ENCODE peak calls at places on chromosomes 16 and 17, in ten cellular contexts. B is esophagus muscularis mucosa, C is fibroblast of the aortic adventitia, L is sigmoid colon, Z is AG09309, K is Caco-2, O is brain microvascular endothelial cell, V is A549, J is fibroblast of mammary gland, G is kidney epithelial cell. Q is an unnamed sample.

GRCh38 chr16:4016648-4017047 is 99.6 kb downstream of the ADCY9 start:
- DNase-seq in V (no peak), L (no peak), B (no peak), K (no peak), O (no peak), G (no peak), Z (peak), C (peak), J (peak), Q (no peak)

GRCh38 chr16:58021661-58022551 is 3.6 kb upstream of the MMP15 start:
- DNase-seq in C (peak), O (peak), B (no peak), J (peak), K (no peak), G (peak), Z (no peak), V (no peak), L (no peak), Q (peak)

GRCh38 chr16:8108991-8109509 is 481.3 kb downstream of the TMEM114 start:
- DNase-seq in K (no peak), L (no peak), J (no peak), Z (no peak), V (no peak), B (no peak), O (no peak), C (no peak), G (no peak), Q (no peak)

GRCh38 chr17:78506454-78507309 is 70.5 kb downstream of the DNAH17 start:
- DNase-seq in J (no peak), C (no peak), V (no peak), O (no peak), L (no peak), Z (no peak), G (no peak), K (no peak), B (no peak), Q (no peak)

GRCh38 chr16:89615176-89615575 is 1.7 kb downstream of the DPEP1 start:
- DNase-seq in O (no peak), V (no peak), L (no peak), C (no peak), K (no peak), B (no peak), Z (no peak), J (no peak), G (no peak), Q (no peak)

GRCh38 chr16:85965125-85965524 is 66.2 kb downstream of the IRF8 start:
- DNase-seq in K (no peak), B (no peak), G (no peak), Z (no peak), O (no peak), C (no peak), J (no peak), L (no peak), V (no peak), Q (no peak)

GRCh38 chr17:76940293-76940692 is 72.1 kb downstream of the MGAT5B start:
- DNase-seq in Z (no peak), G (no peak), C (no peak), L (no peak), O (no peak), J (no peak), V (no peak), B (no peak), K (no peak), Q (no peak)

GRCh38 chr17:8693328-8693727 is 51.3 kb downstream of the CCDC42 start:
- DNase-seq in J (no peak), K (peak), G (no peak), Z (no peak), O (no peak), C (no peak), B (no peak), V (no peak), L (no peak), Q (no peak)

GRCh38 chr17:55023626-55024025 is 55.1 kb downstream of the STXBP4 start:
- DNase-seq in Z (no peak), O (no peak), V (no peak), J (no peak), K (no peak), C (peak), G (no peak), L (no peak), B (no peak), Q (peak)

GRCh38 chr17:40564195-40564882 is 933 bp downstream of the CCR7 start:
- DNase-seq in V (no peak), Z (no peak), C (no peak), G (no peak), L (no peak), B (peak), J (no peak), K (no peak), O (no peak), Q (no peak)

GRCh38 chr17:55708575-55708974 is 14.1 kb downstream of the TMEM100 start:
- DNase-seq in L (no peak), O (no peak), Z (no peak), J (peak), B (no peak), C (peak), G (no peak), K (no peak), V (no peak), Q (no peak)

GRCh38 chr17:83024205-83024971 is 55.0 kb upstream of the METRNL start:
- DNase-seq in G (no peak), L (no peak), B (no peak), K (no peak), C (no peak), O (no peak), J (no peak), V (no peak), Z (no peak), Q (no peak)

GRCh38 chr16:11200523-11201063 is 55.4 kb downstream of the SOCS1 start:
- DNase-seq in B (no peak), C (no peak), K (no peak), O (no peak), G (no peak), V (no peak), J (no peak), Z (no peak), L (no peak), Q (no peak)

GRCh38 chr16:19715566-19715965 is 2.5 kb downstream of the KNOP1 start:
- DNase-seq in K (no peak), C (no peak), B (no peak), V (no peak), Z (no peak), O (no peak), L (peak), G (no peak), J (peak), Q (no peak)

GRCh38 chr17:41772586-41773189 is 13.8 kb downstream of the JUP start:
- DNase-seq in K (peak), C (no peak), Z (no peak), V (no peak), B (no peak), G (no peak), L (no peak), J (no peak), O (no peak), Q (no peak)

GRCh38 chr16:31700530-31701388 is 172.8 kb upstream of the ZNF267 start:
- DNase-seq in G (peak), O (peak), K (peak), V (no peak), J (peak), L (peak), C (peak), B (peak), Z (no peak), Q (no peak)

GRCh38 chr16:83970430-83970815 is 2.4 kb downstream of the NECAB2 start:
- DNase-seq in C (no peak), G (no peak), K (no peak), B (no peak), Z (no peak), J (no peak), L (no peak), V (no peak), O (no peak), Q (no peak)

GRCh38 chr17:19650826-19651225 is 2.3 kb downstream of the ALDH3A2 start:
- DNase-seq in O (no peak), J (peak), Z (no peak), C (no peak), K (no peak), V (no peak), G (no peak), B (no peak), L (no peak), Q (peak)

GRCh38 chr17:67386965-67387551 is 10.0 kb downstream of the PITPNC1 start:
- DNase-seq in V (peak), C (peak), K (peak), O (no peak), B (no peak), L (no peak), J (peak), Z (no peak), G (no peak), Q (peak)

GRCh38 chr17:81285179-81285878 is 9.8 kb downstream of the SLC38A10 start:
- DNase-seq in K (no peak), V (no peak), J (peak), L (peak), O (peak), B (peak), Z (no peak), C (peak), G (no peak), Q (no peak)

GRCh38 chr16:52569296-52569695 is 22.4 kb upstream of the TOX3 start:
- DNase-seq in C (no peak), B (no peak), J (no peak), L (no peak), G (no peak), V (no peak), O (no peak), Z (no peak), K (no peak), Q (no peak)

GRCh38 chr17:62601438-62601837 is 26.0 kb upstream of the MRC2 start:
- DNase-seq in L (no peak), Z (no peak), O (no peak), G (no peak), K (no peak), V (no peak), C (peak), B (no peak), J (peak), Q (no peak)

GRCh38 chr16:53501216-53501859 is 1.7 kb downstream of the AKTIP start:
- DNase-seq in O (no peak), B (peak), Z (no peak), K (peak), L (no peak), V (no peak), C (peak), G (no peak), J (no peak), Q (no peak)

GRCh38 chr17:30476726-30477082 is 504 bp upstream of the GOSR1 start:
- DNase-seq in L (no peak), Z (no peak), K (no peak), J (peak), V (no peak), O (peak), B (no peak), G (no peak), C (no peak), Q (no peak)

GRCh38 chr17:312476-313148 is 40.0 kb downstream of the RPH3AL start:
- DNase-seq in K (no peak), G (no peak), Z (no peak), V (no peak), J (no peak), O (no peak), B (no peak), L (no peak), C (no peak), Q (no peak)

GRCh38 chr16:63702981-63703590 is 1418.8 kb downstream of the CDH11 start:
- DNase-seq in G (peak), K (peak), B (no peak), L (no peak), Z (no peak), V (no peak), O (no peak), J (no peak), C (no peak), Q (no peak)

GRCh38 chr17:38671939-38672720 is 2.6 kb downstream of the EPOP start:
- DNase-seq in B (no peak), K (no peak), O (no peak), J (no peak), V (no peak), G (no peak), Z (no peak), L (no peak), C (no peak), Q (no peak)

GRCh38 chr17:79559111-79559887 is 51.6 kb downstream of the RBFOX3 start:
- DNase-seq in Z (no peak), C (no peak), L (peak), B (no peak), G (no peak), K (no peak), V (no peak), O (no peak), J (no peak), Q (no peak)

GRCh38 chr17:75758131-75758905 is 6.7 kb downstream of the GALK1 start:
- DNase-seq in K (no peak), C (no peak), B (no peak), Z (no peak), J (no peak), V (no peak), G (no peak), O (no peak), L (no peak), Q (no peak)

GRCh38 chr17:70378005-70378404 is 208.7 kb downstream of the KCNJ2 start:
- DNase-seq in K (no peak), G (no peak), B (no peak), L (no peak), O (no peak), Z (no peak), J (no peak), V (no peak), C (no peak), Q (no peak)

GRCh38 chr16:11310997-11311561 is 29.9 kb upstream of the PRM1 start:
- DNase-seq in O (no peak), K (no peak), Z (no peak), C (no peak), V (no peak), L (no peak), J (no peak), G (no peak), B (no peak), Q (no peak)

GRCh38 chr17:39677581-39678339 is 9.5 kb downstream of the PNMT start:
- DNase-seq in K (no peak), J (no peak), V (no peak), L (peak), C (peak), O (no peak), B (no peak), G (no peak), Z (no peak), Q (no peak)

GRCh38 chr17:80192268-80192667 is 22.4 kb downstream of the CARD14 start:
- DNase-seq in J (no peak), L (no peak), Z (no peak), C (no peak), B (no peak), V (no peak), O (no peak), K (no peak), G (no peak), Q (no peak)

DNA sequence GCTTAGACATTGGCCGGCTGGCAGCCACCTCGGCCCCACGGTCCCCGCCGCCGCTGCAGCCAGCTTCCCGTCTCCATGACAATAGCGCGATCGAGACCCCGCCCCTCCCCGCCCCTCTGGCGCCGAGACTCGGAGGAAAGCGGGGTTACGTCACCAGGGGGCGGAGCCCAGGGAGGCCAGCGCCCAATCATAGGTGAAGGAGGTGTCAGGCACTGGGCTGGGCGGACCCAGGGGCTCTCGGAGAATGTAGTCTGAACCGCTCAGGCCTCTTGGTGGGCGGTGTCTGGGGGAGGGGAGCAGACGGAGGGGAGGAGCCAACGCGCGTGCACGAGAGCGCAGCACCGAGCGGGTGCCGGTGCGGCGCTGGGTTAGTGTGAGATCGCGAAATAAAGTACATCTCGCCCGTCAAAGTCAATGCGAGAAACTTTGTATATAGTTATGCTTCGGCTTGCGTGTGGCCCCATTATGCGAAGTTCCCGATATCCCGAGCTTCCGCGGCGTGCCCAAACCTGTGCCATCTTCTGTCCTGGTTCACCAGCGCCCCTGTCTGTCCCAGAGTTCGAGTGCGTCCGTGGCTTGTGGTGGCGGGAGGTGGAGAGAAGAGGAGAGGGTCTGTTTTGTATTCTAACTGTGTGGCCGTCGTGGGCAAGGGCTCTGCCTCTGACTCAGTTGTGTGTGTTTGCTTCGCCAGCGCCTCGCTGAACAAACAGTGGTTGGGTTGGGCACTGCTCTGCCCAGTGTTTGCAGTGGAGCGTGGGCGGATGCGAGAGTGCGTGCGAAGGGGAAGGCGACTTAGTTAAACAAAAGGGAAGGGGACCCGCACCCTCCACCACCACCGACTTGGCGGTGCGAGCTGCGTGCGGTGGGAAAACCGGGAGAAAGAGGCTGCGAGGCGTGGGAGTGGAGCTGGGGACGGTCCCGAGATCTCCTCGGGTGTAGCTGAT is 1.3 kb upstream of the IRX5 start:
- DNase-seq in B (peak), K (peak), L (peak), G (peak), J (peak), Z (peak), O (peak), C (peak), V (peak), Q (peak)
- TF ChIP-seq CTCF in B (no peak), K (peak), L (no peak), G (peak), J (no peak), Z (peak), O (peak), C (no peak), V (peak), Q (peak)

GRCh38 chr16:81578636-81579413 is 134.2 kb downstream of the CMIP start:
- DNase-seq in L (no peak), V (no peak), J (no peak), Z (no peak), C (no peak), O (no peak), B (no peak), K (no peak), G (no peak), Q (no peak)
- TF ChIP-seq CTCF in L (no peak), V (no peak), J (no peak), Z (no peak), C (no peak), O (no peak), B (no peak), K (no peak), G (no peak), Q (no peak)

GRCh38 chr16:88004391-88004790 is 53.2 kb downstream of the BANP start:
- DNase-seq in C (no peak), L (peak), B (no peak), K (no peak), J (no peak), O (no peak), Z (no peak), G (no peak), V (no peak), Q (no peak)

GRCh38 chr16:88003316-88003715 is 52.1 kb downstream of the BANP start:
- DNase-seq in B (no peak), O (no peak), J (no peak), L (peak), Z (no peak), V (no peak), K (no peak), C (no peak), G (no peak), Q (no peak)

GRCh38 chr16:88005968-88006367 is 54.7 kb downstream of the BANP start:
- DNase-seq in G (no peak), C (no peak), O (no peak), Z (no peak), L (peak), B (no peak), V (no peak), K (no peak), J (no peak), Q (no peak)

GRCh38 chr16:88003736-88004135 is 52.5 kb downstream of the BANP start:
- DNase-seq in Z (no peak), G (no peak), V (no peak), O (no peak), C (no peak), J (no peak), K (no peak), B (no peak), L (peak), Q (no peak)

DNA sequence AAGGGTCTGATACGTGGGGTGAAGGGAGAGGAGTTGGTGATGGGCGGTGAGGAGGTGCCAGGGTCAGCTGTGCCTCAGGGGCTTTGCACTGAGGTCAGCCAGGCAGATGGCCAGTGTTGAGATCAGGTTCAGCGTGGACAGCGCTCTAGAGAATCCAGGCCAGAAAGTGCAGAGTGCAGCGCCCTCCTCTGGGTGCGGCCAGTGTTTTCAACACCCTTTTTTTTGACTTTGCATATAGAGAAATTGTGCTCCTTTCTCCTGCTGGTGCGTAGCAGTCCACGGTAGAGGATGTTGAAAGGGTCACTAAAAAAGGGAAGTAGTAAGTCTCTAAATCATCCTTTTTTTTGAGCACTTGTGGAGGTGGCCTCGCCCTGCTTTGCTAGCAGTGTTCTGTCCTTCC is 53.9 kb downstream of the BANP start:
- DNase-seq in C (peak), G (no peak), V (no peak), J (peak), B (no peak), L (peak), Z (no peak), O (no peak), K (no peak), Q (no peak)
- TF ChIP-seq CTCF in C (peak), G (peak), V (peak), J (peak), B (no peak), L (no peak), Z (no peak), O (peak), K (peak), Q (peak)

GRCh38 chr16:65661451-65661850 is 539.6 kb upstream of the CDH11 start:
- DNase-seq in L (no peak), C (no peak), G (no peak), K (no peak), O (no peak), B (no peak), V (no peak), Z (no peak), J (no peak), Q (no peak)

GRCh38 chr16:65662236-65662635 is 540.4 kb upstream of the CDH11 start:
- DNase-seq in B (no peak), Z (no peak), G (no peak), O (no peak), C (no peak), V (no peak), J (no peak), L (no peak), K (no peak), Q (no peak)

GRCh38 chr16:65666132-65666869 is 544.4 kb upstream of the CDH11 start:
- DNase-seq in V (no peak), G (no peak), J (no peak), Z (no peak), K (peak), B (no peak), C (no peak), L (no peak), O (no peak), Q (no peak)

GRCh38 chr16:65663774-65664173 is 541.9 kb upstream of the CDH11 start:
- DNase-seq in V (no peak), L (no peak), C (no peak), G (no peak), B (no peak), O (no peak), K (no peak), J (no peak), Z (no peak), Q (no peak)

DNA sequence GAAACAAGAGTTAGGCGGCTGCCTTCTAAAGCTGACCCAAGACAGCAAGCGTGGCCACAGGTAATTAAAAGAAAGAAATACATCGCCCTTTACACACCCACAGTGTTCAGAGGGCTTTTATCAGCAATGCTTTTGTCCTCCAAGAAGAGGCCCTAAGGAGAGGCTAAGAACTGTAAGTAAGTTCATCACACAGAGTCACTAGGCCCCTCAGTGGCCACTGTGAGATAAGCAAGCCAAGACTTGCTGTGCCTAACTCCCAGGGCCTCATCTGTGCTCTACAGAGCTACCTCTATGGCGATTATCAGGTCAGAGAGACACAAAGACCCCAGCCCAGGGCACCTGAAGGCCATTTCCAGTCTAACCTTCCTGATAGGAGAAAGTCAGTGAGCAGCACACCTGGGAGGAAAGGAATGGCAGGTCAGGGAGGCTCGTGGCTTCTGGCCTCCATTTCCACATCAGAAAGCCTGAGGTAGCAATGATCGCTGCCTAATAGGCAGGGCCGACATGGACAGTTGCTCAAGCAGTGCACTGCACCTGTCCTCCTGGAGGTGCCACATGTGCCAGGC is 545.2 kb upstream of the CDH11 start:
- DNase-seq in L (no peak), B (no peak), J (peak), K (no peak), G (no peak), V (no peak), O (peak), Z (no peak), C (peak), Q (peak)
- TF ChIP-seq CTCF in L (no peak), B (no peak), J (peak), K (no peak), G (peak), V (no peak), O (peak), Z (peak), C (peak), Q (peak)

Q was measured in HFFc6.